ENCODE peak calls at places on chromosomes 7 and 10, in four cellular contexts. B is K562, Q is uterus, S is cardiac fibroblast. C is an unnamed sample.

GRCh38 chr10:92688927-92689662 is 660 bp upstream of the HHEX start:
- DNase-seq in B (peak; percentile 51), Q (no peak), S (peak; percentile 40), C (peak; percentile 14)

GRCh38 chr7:66741706-66742053 is 1.1 kb downstream of the RABGEF1 start:
- DNase-seq in S (peak; percentile 40), B (no peak), Q (no peak), C (peak; percentile 29)

GRCh38 chr7:133252858-133253521 is at the start of gene EXOC4:
- DNase-seq in B (peak; percentile 96), Q (peak; percentile 92), S (peak; percentile 99), C (peak; percentile 98)

GRCh38 chr7:81768951-81769778 is 682 bp downstream of the HGF start:
- DNase-seq in B (no peak), Q (no peak), S (peak; percentile 25), C (no peak)

GRCh38 chr10:73262105-73262730 is 9.8 kb upstream of the MRPS16 start:
- DNase-seq in Q (no peak), B (peak; percentile 27), S (peak; percentile 88), C (peak; percentile 95)

GRCh38 chr7:35748348-35748747 is 52.5 kb upstream of the SEPTIN7 start:
- DNase-seq in S (no peak), B (no peak), Q (no peak), C (no peak)

GRCh38 chr10:35306852-35307251 is 29.5 kb upstream of the CCNY start:
- DNase-seq in Q (no peak), S (peak; percentile 42), B (no peak), C (peak; percentile 99)

GRCh38 chr10:27145937-27146336 is 8.2 kb downstream of the YME1L1 start:
- DNase-seq in S (no peak), B (no peak), Q (no peak), C (no peak)

GRCh38 chr7:44767912-44768662 is 19.4 kb downstream of the ZMIZ2 start:
- DNase-seq in S (peak; percentile 27), B (peak; percentile 53), Q (peak; percentile 84), C (no peak)

GRCh38 chr10:122333037-122333436 is 41.5 kb upstream of the PLEKHA1 start:
- DNase-seq in S (no peak), Q (no peak), B (no peak), C (peak; percentile 38)

GRCh38 chr7:112182749-112183148 is 23.4 kb downstream of the DOCK4 start:
- DNase-seq in S (no peak), B (no peak), Q (no peak), C (no peak)

GRCh38 chr10:103967433-103968142 is 648 bp downstream of the SLK start:
- DNase-seq in Q (no peak), B (peak; percentile 70), S (peak; percentile 40), C (no peak)

GRCh38 chr10:24872049-24872789 is 80.2 kb downstream of the PRTFDC1 start:
- DNase-seq in S (no peak), Q (no peak), B (no peak), C (no peak)

GRCh38 chr10:110429301-110429700 is 68.4 kb upstream of the DUSP5 start:
- DNase-seq in S (peak; percentile 39), B (no peak), Q (no peak), C (peak; percentile 57)

DNA sequence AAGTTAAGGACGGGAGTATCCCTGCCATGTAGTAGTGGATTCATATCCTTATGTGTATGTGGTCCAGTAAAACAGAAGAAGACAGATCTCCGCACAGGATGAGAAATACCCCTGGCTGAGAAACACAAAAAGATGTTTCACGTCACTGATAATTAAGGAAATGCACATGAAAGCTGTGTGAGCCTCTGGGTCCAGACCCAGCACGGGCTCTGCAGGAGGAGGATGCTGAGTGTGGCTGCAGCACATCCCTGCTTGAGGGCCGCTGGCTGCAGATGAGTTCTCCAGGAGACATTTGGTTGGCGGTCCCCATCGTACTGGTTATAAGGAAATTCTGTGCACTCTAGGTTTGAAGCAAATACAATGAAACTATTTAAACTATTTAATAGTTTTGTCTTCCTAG is 8.2 kb upstream of the SUN1 start:
- DNase-seq in B (no peak), S (no peak), Q (no peak), C (no peak)
- H3K4me3 ChIP-seq in B (no peak overlapping the region), S (no peak overlapping the region), Q (no peak overlapping the region), C (no peak overlapping the region)

GRCh38 chr7:116239019-116239418 is 28.7 kb downstream of the TES start:
- DNase-seq in Q (no peak), B (no peak), S (no peak), C (no peak)

GRCh38 chr7:116242177-116242576 is 31.8 kb downstream of the TES start:
- DNase-seq in B (no peak), S (no peak), Q (no peak), C (no peak)

GRCh38 chr7:116241296-116241695 is 31.0 kb downstream of the TES start:
- DNase-seq in Q (no peak), S (no peak), B (no peak), C (no peak)

GRCh38 chr7:116240021-116240659 is 29.8 kb downstream of the TES start:
- DNase-seq in S (no peak), Q (no peak), B (no peak), C (no peak)

DNA sequence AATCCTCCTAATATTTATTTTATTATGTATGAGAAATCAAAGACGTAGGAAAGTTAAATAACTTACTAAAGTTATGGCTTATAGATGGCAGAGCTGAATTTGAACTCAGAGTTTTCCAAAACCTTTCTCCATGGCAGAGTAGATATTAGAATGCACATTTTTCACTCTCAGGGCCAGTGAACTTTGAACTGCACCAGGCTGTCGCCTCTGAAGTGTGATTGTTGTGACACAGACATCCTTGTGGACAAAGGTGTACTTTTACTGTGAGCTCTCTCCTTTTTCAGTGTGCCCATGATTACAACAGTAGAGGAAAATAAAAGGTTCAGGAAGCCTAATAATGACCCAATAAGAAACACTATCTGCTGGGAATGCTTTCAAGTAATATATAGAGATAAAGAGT is 29.1 kb downstream of the TES start:
- DNase-seq in Q (no peak), S (no peak), B (no peak), C (no peak)
- H3K4me3 ChIP-seq in Q (no peak overlapping the region), S (no peak overlapping the region), B (no peak overlapping the region), C (no peak overlapping the region)

DNA sequence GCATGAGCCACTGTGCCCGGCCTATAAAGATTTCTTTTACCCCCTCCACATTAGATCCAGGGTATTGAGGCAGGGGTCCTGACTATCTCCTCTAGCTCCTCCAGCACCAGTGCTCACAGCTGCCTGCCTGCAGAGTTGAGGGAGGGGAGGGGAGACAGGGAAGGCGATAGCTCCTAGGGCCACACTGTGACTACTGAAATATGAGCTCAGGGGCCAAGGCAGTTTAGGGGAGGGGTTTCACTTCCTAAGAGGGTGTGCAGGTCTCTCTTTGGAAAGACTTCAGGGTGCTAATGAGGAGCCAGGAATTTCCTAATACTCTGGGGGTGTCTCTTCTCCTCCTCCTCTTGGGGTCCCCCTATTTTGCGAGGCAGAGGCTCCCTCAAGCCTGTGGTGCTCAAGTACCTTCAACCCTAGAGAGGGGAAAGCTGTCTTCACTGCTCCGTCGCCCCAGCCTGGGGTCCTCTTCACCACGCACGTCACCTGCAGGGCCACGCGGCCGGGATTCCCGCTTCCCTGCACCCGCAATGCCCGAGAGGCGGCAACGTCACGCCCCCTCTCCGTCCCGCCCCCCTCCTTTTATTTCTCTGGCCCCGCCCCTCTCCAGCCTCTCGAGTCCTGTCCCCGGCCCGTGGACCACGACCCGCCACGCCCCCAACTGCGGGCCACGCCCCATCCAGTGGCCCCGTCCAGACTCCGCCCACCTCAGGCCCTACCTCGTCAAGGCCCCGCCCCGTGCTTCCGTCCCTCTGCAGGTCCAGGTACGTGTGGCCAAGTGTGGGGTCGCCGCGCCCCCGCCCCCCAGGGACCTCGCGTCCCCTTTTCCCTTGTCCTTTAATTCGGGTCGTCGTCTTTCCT is 69.5 kb upstream of the BAIAP2L1 start:
- DNase-seq in S (no peak), B (peak; percentile 100), Q (no peak), C (no peak)
- H3K4me3 ChIP-seq in S (no peak overlapping the region), B (no peak overlapping the region), Q (no peak overlapping the region), C (no peak overlapping the region)

GRCh38 chr10:127344346-127344745 is 148.0 kb upstream of the INSYN2A start:
- DNase-seq in Q (no peak), B (no peak), S (no peak), C (no peak)

GRCh38 chr10:127332631-127333030 is 136.2 kb upstream of the INSYN2A start:
- DNase-seq in S (no peak), B (no peak), Q (no peak), C (peak; percentile 38)

GRCh38 chr10:127337801-127338200 is 141.4 kb upstream of the INSYN2A start:
- DNase-seq in S (no peak), B (no peak), Q (peak; percentile 26), C (no peak)

GRCh38 chr10:127343831-127344230 is 147.4 kb upstream of the INSYN2A start:
- DNase-seq in Q (no peak), S (peak; percentile 6), B (no peak), C (no peak)

DNA sequence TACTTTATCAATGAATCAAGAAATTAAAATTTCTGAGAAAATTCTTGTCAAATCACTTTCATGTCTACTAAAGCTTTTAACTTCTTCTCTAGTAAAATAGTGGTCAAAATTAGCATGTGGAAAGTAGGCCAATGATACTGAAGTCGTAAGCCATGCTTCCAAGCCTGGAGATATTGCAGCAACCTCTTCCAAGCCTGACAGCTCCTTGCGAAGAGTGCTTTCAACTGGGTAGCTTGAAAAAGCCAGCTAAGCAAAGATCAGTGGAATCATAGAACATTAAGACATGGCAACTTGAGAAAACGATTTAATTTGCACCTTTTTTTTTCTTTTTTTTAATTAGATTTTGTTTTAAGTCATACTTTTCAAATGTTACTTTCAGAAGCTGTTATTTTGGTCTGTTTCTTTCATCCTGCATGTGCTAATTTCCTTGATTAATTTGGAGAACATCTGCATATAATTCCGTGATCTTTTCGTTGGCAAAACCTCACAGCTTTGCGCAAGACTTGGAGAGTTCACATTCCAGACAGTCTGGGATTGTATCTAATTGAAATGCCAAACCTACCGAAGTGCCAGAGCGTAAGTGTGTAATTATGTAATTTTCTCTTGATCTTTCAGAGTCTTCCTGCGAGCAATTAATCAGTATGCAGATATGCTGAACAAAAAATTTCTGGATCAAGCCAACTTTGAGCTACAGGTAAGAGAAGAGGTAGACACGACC is 142.2 kb upstream of the INSYN2A start:
- DNase-seq in B (no peak), S (peak; percentile 6), Q (peak; percentile 23), C (no peak)
- H3K4me3 ChIP-seq in B (no peak overlapping the region), S (no peak overlapping the region), Q (no peak overlapping the region), C (no peak overlapping the region)

GRCh38 chr7:2612445-2613112 is 19.2 kb upstream of the TTYH3 start:
- DNase-seq in S (no peak), Q (no peak), B (peak; percentile 93), C (no peak)

GRCh38 chr7:2613926-2614613 is 17.7 kb upstream of the TTYH3 start:
- DNase-seq in Q (peak; percentile 68), S (peak; percentile 38), B (no peak), C (no peak)

GRCh38 chr7:2611921-2612320 is 19.9 kb upstream of the TTYH3 start:
- DNase-seq in S (no peak), Q (no peak), B (no peak), C (no peak)

GRCh38 chr7:2614646-2615330 is 17.0 kb upstream of the TTYH3 start:
- DNase-seq in S (no peak), B (no peak), Q (no peak), C (no peak)

DNA sequence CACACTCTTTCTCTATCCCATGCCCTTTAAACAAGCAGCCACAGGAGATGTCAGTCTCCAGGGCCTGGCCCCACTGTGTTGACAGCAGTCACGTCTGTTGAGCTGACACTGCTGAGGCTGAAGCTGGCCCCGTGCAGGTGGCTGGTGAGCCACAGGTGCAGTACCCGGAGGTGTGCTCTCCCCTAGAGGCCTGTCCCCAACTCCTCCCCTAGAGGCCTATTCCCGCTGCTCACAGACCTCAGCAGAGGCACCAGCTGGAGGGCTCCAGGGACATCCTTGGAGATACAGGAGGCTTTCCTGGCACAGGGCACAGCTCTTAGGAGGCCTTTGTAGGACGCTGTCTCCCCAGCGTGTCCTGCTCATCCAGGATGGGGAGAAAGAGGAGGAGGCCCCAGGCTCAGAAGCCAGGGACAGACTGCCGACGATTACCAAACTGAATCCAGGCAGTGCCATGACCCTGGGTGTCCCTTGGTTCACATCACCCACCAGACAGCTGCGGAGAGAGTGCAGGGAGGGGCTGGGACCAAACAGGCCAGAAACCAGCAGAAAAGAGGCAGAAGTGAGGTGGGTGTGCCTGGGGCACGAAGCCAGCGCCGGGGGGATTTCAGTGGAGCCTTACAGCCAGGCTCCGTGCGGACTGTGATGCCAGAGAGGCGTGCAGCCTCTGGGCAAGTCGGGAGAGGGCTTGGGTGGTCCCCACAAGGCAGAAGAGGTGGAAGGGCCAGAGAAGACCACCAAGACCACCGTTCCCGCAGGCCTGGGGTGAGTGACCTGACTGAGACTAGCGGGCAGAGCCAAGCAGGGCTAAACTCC is 18.5 kb upstream of the TTYH3 start:
- DNase-seq in Q (no peak), S (no peak), B (no peak), C (no peak)
- H3K4me3 ChIP-seq in Q (no peak overlapping the region), S (no peak overlapping the region), B (no peak overlapping the region), C (no peak overlapping the region)